ENCODE peak calls at places on chromosomes 16 and 17, in eight cellular contexts. L is heart right ventricle; R is CD8-positive, alpha-beta memory T cell; N is hepatocyte; P is tibial artery; G is lung; A is upper lobe of right lung; J is PC-3. B is an unnamed sample. For H3K4me1 and H3K27me3, the result is how much of the 10 kb centered on the place peaks cover.

GRCh38 chr17:20955437-20956323 is 87.1 kb downstream of the USP22 start:
- DNase-seq in L (no peak), R (no peak), N (peak), P (peak), G (no peak), A (no peak), J (peak), B (no peak)

GRCh38 chr16:88357306-88358032 is 25.3 kb upstream of the ZNF469 start:
- DNase-seq in L (no peak), R (no peak), N (no peak), P (no peak), G (no peak), A (no peak), J (no peak), B (no peak)

GRCh38 chr16:22962905-22963304 is 148.9 kb downstream of the HS3ST2 start:
- DNase-seq in L (no peak), R (no peak), N (no peak), P (no peak), G (no peak), A (no peak), J (no peak), B (no peak)

GRCh38 chr16:49564577-49565224 is 191.1 kb downstream of the C16orf78 start:
- DNase-seq in L (no peak), R (no peak), N (no peak), P (no peak), G (no peak), A (no peak), J (no peak), B (no peak)

GRCh38 chr17:42459256-42459982 is 741 bp downstream of the ATP6V0A1 start:
- DNase-seq in L (peak), R (peak), N (peak), P (peak), G (no peak), A (peak), J (no peak), B (no peak)

GRCh38 chr17:43714338-43715149 is 44.0 kb downstream of the SOST start:
- DNase-seq in L (no peak), R (no peak), N (no peak), P (peak), G (no peak), A (no peak), J (peak), B (no peak)

GRCh38 chr16:86846136-86846535 is 267.8 kb downstream of the FOXL1 start:
- DNase-seq in L (no peak), R (no peak), N (no peak), P (no peak), G (no peak), A (no peak), J (no peak), B (no peak)

GRCh38 chr17:68719431-68719830 is 118.3 kb upstream of the FAM20A start:
- DNase-seq in L (no peak), R (no peak), N (no peak), P (no peak), G (no peak), A (no peak), J (peak), B (no peak)

GRCh38 chr16:16191493-16192167 is 31.7 kb downstream of the ABCC6 start:
- DNase-seq in L (no peak), R (no peak), N (no peak), P (no peak), G (no peak), A (no peak), J (no peak), B (no peak)

GRCh38 chr16:59404509-59404908 is 670.4 kb upstream of the GOT2 start:
- DNase-seq in L (no peak), R (no peak), N (no peak), P (no peak), G (no peak), A (no peak), J (no peak), B (no peak)

GRCh38 chr17:78991906-78992532 is 12.3 kb upstream of the LGALS3BP start:
- DNase-seq in L (peak), R (no peak), N (no peak), P (peak), G (no peak), A (no peak), J (no peak), B (no peak)

GRCh38 chr17:81336930-81337325 is 41.8 kb upstream of the SLC38A10 start:
- DNase-seq in L (no peak), R (no peak), N (peak), P (no peak), G (no peak), A (peak), J (no peak), B (no peak)
- H3K4me1 ChIP-seq in L (under half), R (under half), N (half or more), P (under half), G (under half), A (under half), J (under half), B (under half)

DNA sequence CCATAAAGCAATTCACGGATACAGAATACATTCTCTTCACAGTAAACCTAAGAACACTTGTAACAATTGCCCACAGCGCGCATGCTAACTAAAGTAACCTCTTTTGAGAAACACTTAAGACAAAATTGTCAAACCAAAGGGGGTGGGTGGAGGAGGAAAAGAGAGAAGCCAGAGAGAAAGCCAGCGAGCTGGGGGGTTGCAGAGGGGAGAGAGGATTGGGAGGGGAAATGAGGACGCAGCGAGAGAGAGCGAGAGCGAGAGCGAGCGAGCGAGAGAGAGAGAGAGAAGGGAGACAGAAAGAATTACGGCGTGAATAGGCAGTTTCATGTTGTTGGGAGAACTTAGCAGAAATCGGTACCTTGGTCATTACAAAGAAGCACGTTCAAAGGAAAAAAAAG is 1.6 kb upstream of the HOXB7 start:
- DNase-seq in L (no peak), R (no peak), N (no peak), P (no peak), G (no peak), A (no peak), J (no peak), B (no peak)
- H3K4me3 ChIP-seq in L (no peak), R (peak), N (peak), P (peak), G (no peak), A (peak), J (no peak), B (peak)

GRCh38 chr17:5714993-5715392 is 130.7 kb upstream of the NLRP1 start:
- DNase-seq in L (no peak), R (no peak), N (no peak), P (no peak), G (no peak), A (no peak), J (no peak), B (no peak)
- H3K27me3 ChIP-seq in L (half or more), R (under half), N (under half), P (under half), G (under half), A (under half), J (under half), B (under half)

DNA sequence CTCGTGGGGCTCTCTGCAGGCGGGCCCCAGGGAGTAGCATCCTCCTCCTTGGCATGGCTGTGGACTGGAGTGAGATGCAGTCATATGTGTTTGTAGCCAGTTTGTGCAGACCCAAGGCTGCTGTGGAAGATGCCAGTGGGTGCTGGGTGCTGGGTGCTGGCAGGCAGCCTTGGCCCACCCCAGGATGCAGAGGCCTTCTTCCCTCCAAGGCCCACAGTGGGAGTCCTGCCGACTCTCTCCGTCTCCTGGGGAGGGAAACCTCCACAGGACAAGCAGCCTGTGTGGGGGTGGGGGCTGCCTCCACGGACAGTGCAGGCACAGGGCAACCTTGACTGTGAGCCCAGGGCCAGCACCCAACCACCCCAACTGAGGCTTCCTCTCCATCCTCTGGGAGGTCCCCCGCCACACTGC is 13.8 kb upstream of the TMEM92 start:
- DNase-seq in L (no peak), R (no peak), N (peak), P (no peak), G (no peak), A (peak), J (no peak), B (no peak)
- H3K4me1 ChIP-seq in L (under half), R (under half), N (half or more), P (under half), G (under half), A (under half), J (under half), B (under half)

GRCh38 chr16:25013751-25014499 is 1.2 kb downstream of the ARHGAP17 start:
- DNase-seq in L (no peak), R (no peak), N (no peak), P (no peak), G (no peak), A (no peak), J (no peak), B (no peak)
- H3K4me3 ChIP-seq in L (peak), R (peak), N (peak), P (peak), G (peak), A (peak), J (peak), B (peak)

B was measured in effector memory CD4-positive, alpha-beta T cell.